ENCODE peak calls at places on chromosomes 1 and 21, in nine cellular contexts. X is OCI-LY7; D is HT1080; Y is activated CD4-positive, alpha-beta T cell treated with anti-CD3 and anti-CD28 coated beads for 1 hour; W is colonic mucosa; K is COLO829; N is activated CD8-positive, alpha-beta memory T cell treated with anti-CD3 and anti-CD28 coated beads for 1 hour; R is lower leg skin; H is EL. B is an unnamed sample.

GRCh38 chr1:31376374-31377134 is 3.7 kb upstream of the FABP3 start:
- DNase-seq in X (no peak), D (peak; percentile 97), Y (no peak), W (no peak), K (no peak), N (no peak), R (no peak), H (peak; percentile 97), B (peak; percentile 54)

GRCh38 chr1:113530021-113530420 is 139.7 kb downstream of the MAGI3 start:
- DNase-seq in X (no peak), D (no peak), Y (no peak), W (no peak), K (no peak), N (no peak), R (no peak), H (no peak), B (no peak)

GRCh38 chr1:103056423-103056822 is 51.9 kb downstream of the COL11A1 start:
- DNase-seq in X (no peak), D (no peak), Y (no peak), W (no peak), K (no peak), N (no peak), R (no peak), H (no peak), B (peak; percentile 4)

GRCh38 chr1:17844146-17844826 is 89.2 kb downstream of the ACTL8 start:
- DNase-seq in X (no peak), D (no peak), Y (no peak), W (no peak), K (no peak), N (no peak), R (no peak), H (no peak), B (no peak)

GRCh38 chr1:219771039-219771438 is 157.3 kb downstream of the SLC30A10 start:
- DNase-seq in X (no peak), D (peak; percentile 100), Y (no peak), W (no peak), K (peak; percentile 99), N (no peak), R (peak; percentile 29), H (peak; percentile 94), B (peak; percentile 99)

GRCh38 chr21:34534522-34534921 is 22.5 kb upstream of the KCNE1 start:
- DNase-seq in X (no peak), D (peak; percentile 59), Y (no peak), W (no peak), K (no peak), N (no peak), R (no peak), H (peak; percentile 66), B (no peak)

GRCh38 chr1:91689586-91690481 is 189.2 kb downstream of the CDC7 start:
- DNase-seq in X (no peak), D (no peak), Y (no peak), W (no peak), K (no peak), N (no peak), R (no peak), H (no peak), B (no peak)

GRCh38 chr1:148362141-148362929 is 120.8 kb downstream of the PPIAL4G start:
- DNase-seq in X (no peak), D (no peak), Y (peak; percentile 29), W (peak; percentile 85), K (no peak), N (no peak), R (no peak), H (peak; percentile 60), B (no peak)

GRCh38 chr1:202553560-202554038 is 156.7 kb downstream of the SYT2 start:
- DNase-seq in X (peak; percentile 55), D (no peak), Y (no peak), W (no peak), K (no peak), N (no peak), R (peak; percentile 36), H (no peak), B (no peak)

GRCh38 chr21:18244721-18245486 is at the start of gene CHODL:
- DNase-seq in X (no peak), D (no peak), Y (no peak), W (no peak), K (no peak), N (no peak), R (no peak), H (no peak), B (no peak)

GRCh38 chr1:107965112-107965991 is at the start of gene VAV3:
- DNase-seq in X (peak; percentile 81), D (no peak), Y (peak; percentile 37), W (peak; percentile 61), K (peak; percentile 53), N (peak; percentile 45), R (peak; percentile 61), H (peak; percentile 46), B (peak; percentile 35)

GRCh38 chr1:20893931-20894330 is 106.8 kb upstream of the HP1BP3 start:
- DNase-seq in X (no peak), D (no peak), Y (no peak), W (no peak), K (no peak), N (no peak), R (no peak), H (no peak), B (no peak)

GRCh38 chr21:35861656-35862055 is 198.7 kb downstream of the SETD4 start:
- DNase-seq in X (no peak), D (no peak), Y (no peak), W (no peak), K (no peak), N (no peak), R (no peak), H (peak; percentile 23), B (no peak)